ENCODE peak calls at places on chromosomes 5 and 9, in six cellular contexts. R, X, J, E, G and W are unnamed samples.

GRCh38 chr5:122839731-122840130 is 5.7 kb upstream of the SNX24 start:
- DNase-seq in X (no peak), J (no peak), G (no peak), E (no peak), R (no peak), W (no peak)

GRCh38 chr5:113017891-113018635 is 41.5 kb downstream of the DCP2 start:
- DNase-seq in X (no peak), E (no peak), G (no peak), R (no peak), J (peak; percentile 33), W (no peak)

GRCh38 chr5:58245479-58245845 is 214.4 kb downstream of the PLK2 start:
- DNase-seq in G (no peak), X (no peak), E (no peak), R (no peak), J (no peak), W (no peak)

GRCh38 chr5:102845041-102845440 is 89.9 kb downstream of the PAM start:
- DNase-seq in X (no peak), R (no peak), G (no peak), J (no peak), E (no peak), W (no peak)

GRCh38 chr5:103223031-103223955 is 35.3 kb upstream of the MACIR start:
- DNase-seq in E (no peak), G (no peak), R (no peak), J (no peak), X (no peak), W (no peak)

GRCh38 chr5:173474881-173475287 is 141.6 kb downstream of the BOD1 start:
- DNase-seq in E (no peak), R (no peak), J (no peak), X (no peak), G (peak; percentile 62), W (no peak)

GRCh38 chr9:100306283-100306682 is 46.5 kb downstream of the TEX10 start:
- DNase-seq in R (no peak), G (no peak), X (no peak), J (no peak), E (no peak), W (no peak)

GRCh38 chr5:177361418-177362101 is 3.8 kb downstream of the RGS14 start:
- DNase-seq in R (no peak), J (no peak), E (peak; percentile 38), X (no peak), G (no peak), W (no peak)

GRCh38 chr5:117295941-117296340 is 721.3 kb upstream of the SEMA6A start:
- DNase-seq in G (no peak), E (no peak), R (no peak), X (no peak), J (peak; percentile 74), W (no peak)

GRCh38 chr5:153122416-153122815 is 368.1 kb upstream of the GRIA1 start:
- DNase-seq in G (no peak), R (no peak), E (no peak), X (no peak), J (no peak), W (no peak)

GRCh38 chr5:135204151-135204600 is 170.1 kb upstream of the PITX1 start:
- DNase-seq in G (no peak), E (no peak), X (no peak), R (no peak), J (no peak), W (no peak)

GRCh38 chr9:108377382-108377781 is 478.4 kb downstream of the ACTL7B start:
- DNase-seq in G (no peak), E (no peak), J (no peak), R (no peak), X (no peak), W (no peak)

GRCh38 chr5:76714771-76715483 is 999 bp upstream of the F2R start:
- DNase-seq in X (no peak), J (no peak), G (peak; percentile 28), R (no peak), E (no peak), W (peak; percentile 30)

GRCh38 chr5:163407034-163407652 is 30.3 kb upstream of the CCNG1 start:
- DNase-seq in J (peak; percentile 7), R (no peak), E (no peak), G (peak; percentile 28), X (no peak), W (no peak)

GRCh38 chr5:90843443-90843842 is 284.8 kb downstream of the ADGRV1 start:
- DNase-seq in E (no peak), G (no peak), R (no peak), X (no peak), J (no peak), W (no peak)

GRCh38 chr5:39138182-39138487 is 63.9 kb upstream of the RICTOR start:
- DNase-seq in E (no peak), R (no peak), X (no peak), G (no peak), J (peak; percentile 65), W (no peak)

GRCh38 chr9:36194326-36195000 is 3.7 kb downstream of the CLTA start:
- DNase-seq in X (no peak), G (no peak), R (no peak), J (peak; percentile 59), E (no peak), W (no peak)

GRCh38 chr9:12774861-12775367 is at the start of gene LURAP1L:
- DNase-seq in G (peak; percentile 73), X (no peak), E (no peak), R (no peak), J (peak; percentile 78), W (peak; percentile 58)

GRCh38 chr5:145975361-145976066 is 39.1 kb downstream of the SH3RF2 start:
- DNase-seq in G (no peak), X (no peak), E (peak; percentile 51), J (peak; percentile 95), R (no peak), W (no peak)

GRCh38 chr5:143244000-143244736 is 159.3 kb downstream of the NR3C1 start:
- DNase-seq in E (peak; percentile 85), G (peak; percentile 88), X (no peak), J (peak; percentile 97), R (no peak), W (peak; percentile 92)

GRCh38 chr9:91151014-91151740 is 210.5 kb downstream of the AUH start:
- DNase-seq in G (peak; percentile 80), R (no peak), X (no peak), E (no peak), J (no peak), W (no peak)

GRCh38 chr9:108859459-108860114 is 2.5 kb upstream of the ACTL7A start:
- DNase-seq in G (no peak), E (no peak), J (peak; percentile 93), R (no peak), X (no peak), W (no peak)

GRCh38 chr9:12759767-12760166 is 15.1 kb upstream of the LURAP1L start:
- DNase-seq in J (peak; percentile 80), R (no peak), E (no peak), X (no peak), G (peak; percentile 29), W (no peak)

GRCh38 chr9:18189876-18190670 is 283.9 kb upstream of the ADAMTSL1 start:
- DNase-seq in R (no peak), J (peak; percentile 42), E (no peak), G (no peak), X (no peak), W (no peak)

GRCh38 chr5:150589791-150590601 is 50.5 kb upstream of the SYNPO start:
- DNase-seq in E (peak; percentile 90), X (no peak), G (peak; percentile 70), R (no peak), J (no peak), W (no peak)

GRCh38 chr9:125631391-125632085 is 75.5 kb downstream of the MAPKAP1 start:
- DNase-seq in R (no peak), E (no peak), X (no peak), J (peak; percentile 44), G (peak; percentile 74), W (peak; percentile 43)

GRCh38 chr9:111952559-111952958 is 55.9 kb downstream of the UGCG start:
- DNase-seq in R (no peak), G (peak; percentile 79), J (peak; percentile 92), E (no peak), X (no peak), W (no peak)

GRCh38 chr5:129395247-129395646 is 64.9 kb upstream of the ADAMTS19 start:
- DNase-seq in J (no peak), E (no peak), R (no peak), G (no peak), X (no peak), W (no peak)

GRCh38 chr9:109652971-109653370 is 127.0 kb upstream of the PALM2AKAP2 start:
- DNase-seq in X (no peak), R (no peak), E (no peak), G (peak; percentile 68), J (peak; percentile 76), W (peak; percentile 36)

GRCh38 chr5:23740029-23740428 is 232.6 kb downstream of the PRDM9 start:
- DNase-seq in E (no peak), G (no peak), J (peak; percentile 5), R (no peak), X (no peak), W (no peak)

GRCh38 chr9:104589611-104590010 is 9.6 kb downstream of the OR13C5 start:
- DNase-seq in G (no peak), R (no peak), E (no peak), J (no peak), X (no peak), W (no peak)

GRCh38 chr5:107736608-107737007 is 65.9 kb upstream of the EFNA5 start:
- DNase-seq in E (no peak), G (no peak), R (no peak), X (no peak), J (no peak), W (no peak)

GRCh38 chr9:98597372-98597771 is 111.4 kb downstream of the GABBR2 start:
- DNase-seq in G (no peak), J (no peak), R (no peak), E (no peak), X (no peak), W (no peak)

GRCh38 chr5:118506453-118506852 is 481.9 kb downstream of the DTWD2 start:
- DNase-seq in R (no peak), X (no peak), E (no peak), G (no peak), J (no peak), W (no peak)